ENCODE peak calls at places on chromosomes 16 and 17, in five cellular contexts. Y is iris pigment epithelial cell, X is AG04450, R is hippocampal formation, D is HS-5. C is an unnamed sample.

GRCh38 chr17:36641331-36641876 is 40.0 kb downstream of the MRM1 start:
- DNase-seq in Y (no peak), X (no peak), R (no peak), D (no peak), C (no peak)

GRCh38 chr16:86517652-86518258 is 7.4 kb downstream of the FOXF1 start:
- DNase-seq in Y (peak), X (peak), R (no peak), D (no peak), C (peak)

GRCh38 chr16:31513126-31513525 is 4.9 kb upstream of the RUSF1 start:
- DNase-seq in Y (peak), X (no peak), R (no peak), D (peak), C (no peak)

GRCh38 chr17:47762733-47763132 is 29.7 kb downstream of the TBX21 start:
- DNase-seq in Y (no peak), X (no peak), R (no peak), D (no peak), C (no peak)

GRCh38 chr17:63926164-63926563 is 6.0 kb downstream of the CD79B start:
- DNase-seq in Y (no peak), X (no peak), R (no peak), D (no peak), C (no peak)

GRCh38 chr16:51982715-51983680 is 563.9 kb downstream of the TOX3 start:
- DNase-seq in Y (peak), X (peak), R (peak), D (no peak), C (peak)

GRCh38 chr17:2214047-2214717 is 89.4 kb downstream of the SMG6 start:
- DNase-seq in Y (peak), X (peak), R (peak), D (no peak), C (peak)

GRCh38 chr16:4529085-4530060 is 9.2 kb downstream of the CDIP1 start:
- DNase-seq in Y (peak), X (peak), R (no peak), D (no peak), C (no peak)

GRCh38 chr17:63364944-63365343 is 81.2 kb downstream of the CYB561 start:
- DNase-seq in Y (no peak), X (no peak), R (no peak), D (no peak), C (no peak)

GRCh38 chr17:42118545-42118944 is 2.6 kb downstream of the KAT2A start:
- DNase-seq in Y (peak), X (no peak), R (no peak), D (no peak), C (no peak)

GRCh38 chr16:89923640-89924297 is 627 bp downstream of the TUBB3 start:
- DNase-seq in Y (no peak), X (no peak), R (no peak), D (no peak), C (no peak)

GRCh38 chr17:18163528-18163927 is 20.1 kb upstream of the ALKBH5 start:
- DNase-seq in Y (no peak), X (no peak), R (no peak), D (no peak), C (no peak)

GRCh38 chr16:50273382-50273690 is 7.0 kb downstream of the ADCY7 start:
- DNase-seq in Y (no peak), X (no peak), R (no peak), D (no peak), C (no peak)

GRCh38 chr17:80453126-80453979 is 23.1 kb downstream of the NPTX1 start:
- DNase-seq in Y (no peak), X (no peak), R (no peak), D (no peak), C (no peak)

GRCh38 chr16:5791011-5791410 is 693.4 kb upstream of the EEF2KMT start:
- DNase-seq in Y (no peak), X (no peak), R (no peak), D (no peak), C (no peak)

GRCh38 chr17:1957037-1957436 is 68.1 kb downstream of the RTN4RL1 start:
- DNase-seq in Y (peak), X (peak), R (no peak), D (no peak), C (no peak)

GRCh38 chr16:88681084-88681680 is 5.1 kb downstream of the SNAI3 start:
- DNase-seq in Y (no peak), X (no peak), R (no peak), D (no peak), C (no peak)

GRCh38 chr17:42067371-42068180 is 17.2 kb upstream of the C17orf113 start:
- DNase-seq in Y (peak), X (no peak), R (no peak), D (no peak), C (no peak)

GRCh38 chr16:53945996-53946395 is 242.0 kb downstream of the FTO start:
- DNase-seq in Y (peak), X (peak), R (peak), D (peak), C (peak)

GRCh38 chr16:85781685-85782370 is 17.5 kb downstream of the EMC8 start:
- DNase-seq in Y (peak), X (no peak), R (peak), D (no peak), C (peak)

GRCh38 chr17:79951361-79952264 is 84.1 kb downstream of the TBC1D16 start:
- DNase-seq in Y (peak), X (peak), R (peak), D (no peak), C (peak)

GRCh38 chr17:49496183-49496865 is 1.2 kb downstream of the NGFR start:
- DNase-seq in Y (peak), X (no peak), R (peak), D (no peak), C (peak)

GRCh38 chr17:63701477-63702222 is 1.7 kb upstream of the LIMD2 start:
- DNase-seq in Y (no peak), X (no peak), R (no peak), D (no peak), C (no peak)

GRCh38 chr17:64632606-64633005 is 29.5 kb downstream of the SMURF2 start:
- DNase-seq in Y (peak), X (no peak), R (no peak), D (no peak), C (no peak)

GRCh38 chr17:81583589-81584337 is 31.6 kb upstream of the FAAP100 start:
- DNase-seq in Y (peak), X (no peak), R (no peak), D (no peak), C (no peak)

GRCh38 chr17:10033982-10034381 is 128.9 kb upstream of the RCVRN start:
- DNase-seq in Y (no peak), X (no peak), R (no peak), D (no peak), C (peak)

GRCh38 chr16:28529124-28529523 is 9.7 kb downstream of the NUPR1 start:
- DNase-seq in Y (no peak), X (no peak), R (no peak), D (no peak), C (no peak)

GRCh38 chr17:65554568-65555223 is 6.8 kb downstream of the AXIN2 start:
- DNase-seq in Y (no peak), X (no peak), R (no peak), D (no peak), C (no peak)

GRCh38 chr17:8785547-8786412 is 13.4 kb downstream of the MFSD6L start:
- DNase-seq in Y (peak), X (peak), R (peak), D (peak), C (peak)

C was measured in globus pallidus.